ENCODE peak calls at places on chromosomes 1 and 21, in four cellular contexts. R, Y, G and I are unnamed samples.

GRCh38 chr1:227733309-227733705 is 1.8 kb downstream of the JMJD4 start:
- DNase-seq in Y (no peak), R (no peak), G (no peak), I (no peak)

GRCh38 chr21:46538851-46539666 is 65.8 kb downstream of the S100B start:
- DNase-seq in G (no peak), R (no peak), Y (no peak), I (no peak)

GRCh38 chr1:247415423-247416361 is at the start of gene NLRP3:
- DNase-seq in R (no peak), Y (no peak), G (peak; percentile 30), I (no peak)

GRCh38 chr1:116345830-116346229 is 27.2 kb upstream of the ATP1A1 start:
- DNase-seq in Y (peak; percentile 53), R (no peak), G (no peak), I (no peak)

GRCh38 chr1:41656088-41656487 is 171.6 kb upstream of the EDN2 start:
- DNase-seq in Y (no peak), G (no peak), R (no peak), I (no peak)

GRCh38 chr21:44370027-44370735 is 16.8 kb downstream of the TRPM2 start:
- DNase-seq in R (no peak), Y (no peak), G (no peak), I (no peak)

GRCh38 chr1:71351438-71351837 is 270.6 kb upstream of the ZRANB2 start:
- DNase-seq in R (no peak), Y (no peak), G (no peak), I (no peak)

GRCh38 chr1:174052621-174053020 is 30.5 kb upstream of the RC3H1 start:
- DNase-seq in R (no peak), Y (no peak), G (no peak), I (no peak)

GRCh38 chr1:168752171-168752570 is 23.2 kb upstream of the DPT start:
- DNase-seq in R (no peak), G (no peak), Y (no peak), I (no peak)

GRCh38 chr1:198653815-198654413 is 15.1 kb downstream of the PTPRC start:
- DNase-seq in Y (no peak), G (no peak), R (no peak), I (no peak)

GRCh38 chr1:198901280-198901679 is 262.4 kb downstream of the PTPRC start:
- DNase-seq in R (no peak), G (no peak), Y (no peak), I (no peak)

GRCh38 chr1:114153621-114154145 is at the start of gene SYT6:
- DNase-seq in R (no peak), Y (no peak), G (no peak), I (no peak)

GRCh38 chr1:231604276-231604621 is 22.3 kb upstream of the DISC1 start:
- DNase-seq in R (no peak), G (no peak), Y (no peak), I (no peak)

GRCh38 chr1:107525146-107525545 is 384.3 kb downstream of the NTNG1 start:
- DNase-seq in G (no peak), Y (no peak), R (no peak), I (no peak)

GRCh38 chr1:9376886-9377333 is 84.2 kb downstream of the SPSB1 start:
- DNase-seq in G (no peak), R (no peak), Y (no peak), I (no peak)